ENCODE peak calls at places on chromosomes 1 and 21, in four cellular contexts. R is GM23338, F is HepG2, A is K562. U is an unnamed sample.
A peak's percentile ranks its signal among the peaks of the same experiment; 100 is the strongest.

GRCh38 chr1:47477595-47478080 is 39.8 kb downstream of the FOXD2 start:
- DNase-seq in R (no peak), F (peak; percentile 67), A (no peak), U (peak; percentile 69)

GRCh38 chr1:220528049-220528678 is at the start of gene MARK1:
- DNase-seq in R (peak; percentile 79), F (no peak), A (no peak), U (peak; percentile 31)

GRCh38 chr1:171142081-171142450 is 43.0 kb upstream of the FMO2 start:
- DNase-seq in R (no peak), F (peak; percentile 7), A (no peak), U (no peak)

GRCh38 chr1:206866062-206866461 is 639 bp downstream of the IL20 start:
- DNase-seq in R (no peak), F (no peak), A (no peak), U (no peak)

GRCh38 chr1:183461350-183461749 is 10.9 kb upstream of the SMG7 start:
- DNase-seq in R (peak; percentile 93), F (no peak), A (no peak), U (peak; percentile 23)

GRCh38 chr1:183227963-183228649 is 42.0 kb downstream of the LAMC2 start:
- DNase-seq in R (peak; percentile 89), F (peak; percentile 30), A (peak; percentile 51), U (peak; percentile 71)

GRCh38 chr1:92486251-92487077 is at the start of gene GFI1:
- DNase-seq in R (peak; percentile 76), F (peak; percentile 49), A (no peak), U (no peak)

GRCh38 chr1:200780545-200781444 is 42.1 kb downstream of the CAMSAP2 start:
- DNase-seq in R (peak; percentile 31), F (no peak), A (no peak), U (no peak)

GRCh38 chr1:241482761-241483250 is 36.7 kb downstream of the FH start:
- DNase-seq in R (no peak), F (no peak), A (no peak), U (peak; percentile 31)

GRCh38 chr21:45750924-45751323 is 107.4 kb downstream of the PCBP3 start:
- DNase-seq in R (no peak), F (no peak), A (no peak), U (no peak)

GRCh38 chr21:37405629-37406028 is 39.1 kb downstream of the DYRK1A start:
- DNase-seq in R (no peak), F (no peak), A (no peak), U (no peak)

GRCh38 chr1:1599030-1599916 is 662 bp downstream of the FNDC10 start:
- DNase-seq in R (peak; percentile 78), F (no peak), A (peak; percentile 74), U (no peak)

GRCh38 chr1:55062801-55063561 is 23.6 kb downstream of the PCSK9 start:
- DNase-seq in R (no peak), F (no peak), A (no peak), U (no peak)

GRCh38 chr1:232334811-232335210 is 295.1 kb downstream of the SIPA1L2 start:
- DNase-seq in R (no peak), F (no peak), A (no peak), U (no peak)

GRCh38 chr1:212457740-212458338 is 25.1 kb downstream of the NENF start:
- DNase-seq in R (peak; percentile 93), F (peak; percentile 23), A (peak; percentile 71), U (peak; percentile 71)

GRCh38 chr1:96660051-96660450 is 61.5 kb upstream of the PTBP2 start:
- DNase-seq in R (no peak), F (no peak), A (no peak), U (no peak)

GRCh38 chr1:65022264-65022663 is 55.9 kb upstream of the JAK1 start:
- DNase-seq in R (no peak), F (no peak), A (no peak), U (no peak)

GRCh38 chr1:63968663-63969460 is 195.0 kb downstream of the ROR1 start:
- DNase-seq in R (no peak), F (no peak), A (no peak), U (no peak)

GRCh38 chr1:5990913-5991783 is 1.1 kb downstream of the NPHP4 start:
- DNase-seq in R (peak; percentile 72), F (no peak), A (peak; percentile 79), U (no peak)

GRCh38 chr1:204493145-204493881 is 1.3 kb downstream of the PIK3C2B start:
- DNase-seq in R (peak; percentile 52), F (peak; percentile 73), A (no peak), U (peak; percentile 47)

GRCh38 chr1:213564215-213564659 is 423.5 kb upstream of the PROX1 start:
- DNase-seq in R (peak; percentile 78), F (peak; percentile 79), A (peak; percentile 18), U (peak; percentile 14)

GRCh38 chr1:160219062-160219929 is 14.1 kb downstream of the PEA15 start:
- DNase-seq in R (peak; percentile 86), F (peak; percentile 45), A (no peak), U (peak; percentile 70)

GRCh38 chr1:93670141-93670540 is 11.5 kb downstream of the BCAR3 start:
- DNase-seq in R (no peak), F (no peak), A (no peak), U (peak; percentile 47)

GRCh38 chr1:242081446-242081845 is 82.5 kb upstream of the MAP1LC3C start:
- DNase-seq in R (no peak), F (no peak), A (no peak), U (no peak)

GRCh38 chr1:159091547-159092397 is 15.2 kb upstream of the AIM2 start:
- DNase-seq in R (no peak), F (no peak), A (no peak), U (no peak)

GRCh38 chr1:220692436-220693228 is 2.5 kb downstream of the C1orf115 start:
- DNase-seq in R (no peak), F (no peak), A (no peak), U (no peak)

GRCh38 chr1:47450606-47451005 is 12.8 kb downstream of the FOXD2 start:
- DNase-seq in R (no peak), F (no peak), A (no peak), U (no peak)

GRCh38 chr21:33825898-33826297 is 89.7 kb downstream of the ATP5PO start:
- DNase-seq in R (no peak), F (no peak), A (no peak), U (no peak)

GRCh38 chr1:88973520-88974137 is 18.8 kb downstream of the KYAT3 start:
- DNase-seq in R (peak; percentile 69), F (peak; percentile 38), A (no peak), U (peak; percentile 25)

GRCh38 chr1:228171221-228171891 is 5.8 kb downstream of the IBA57 start:
- DNase-seq in R (no peak), F (no peak), A (no peak), U (no peak)

GRCh38 chr1:206503591-206504362 is 3.6 kb upstream of the RASSF5 start:
- DNase-seq in R (no peak), F (peak; percentile 15), A (peak; percentile 80), U (no peak)

GRCh38 chr1:182270731-182271130 is 120.9 kb downstream of the GLUL start:
- DNase-seq in R (no peak), F (no peak), A (no peak), U (no peak)

DNA sequence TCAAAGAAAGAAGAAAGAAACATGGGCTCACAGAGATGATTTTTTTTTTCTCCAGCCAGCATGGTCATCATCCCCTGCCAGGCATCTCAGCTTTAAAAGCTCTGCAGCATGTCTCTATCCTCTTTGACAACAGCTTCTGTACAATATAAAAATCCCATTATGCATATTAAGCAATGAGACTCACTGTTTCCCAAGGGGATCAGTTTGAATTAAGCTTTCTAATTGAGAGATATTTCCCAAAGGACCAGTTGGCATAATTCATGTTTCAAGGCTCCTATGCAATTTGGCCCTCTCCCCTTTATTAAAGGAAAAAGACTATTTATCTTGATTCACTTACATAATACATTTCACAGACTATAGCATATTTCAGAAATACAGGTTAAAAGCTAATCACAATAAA is 220.2 kb downstream of the GRIK1 start:
- DNase-seq in R (no peak), F (no peak), A (no peak), U (no peak)
- TF ChIP-seq JUNB in R (no peak), F (no peak), A (no peak), U (no peak)

GRCh38 chr1:175192111-175192629 is 406 bp downstream of the KIAA0040 start:
- DNase-seq in R (peak; percentile 63), F (no peak), A (peak; percentile 56), U (no peak)
- TF ChIP-seq JUNB in R (no peak), F (no peak), A (no peak), U (no peak)

DNA sequence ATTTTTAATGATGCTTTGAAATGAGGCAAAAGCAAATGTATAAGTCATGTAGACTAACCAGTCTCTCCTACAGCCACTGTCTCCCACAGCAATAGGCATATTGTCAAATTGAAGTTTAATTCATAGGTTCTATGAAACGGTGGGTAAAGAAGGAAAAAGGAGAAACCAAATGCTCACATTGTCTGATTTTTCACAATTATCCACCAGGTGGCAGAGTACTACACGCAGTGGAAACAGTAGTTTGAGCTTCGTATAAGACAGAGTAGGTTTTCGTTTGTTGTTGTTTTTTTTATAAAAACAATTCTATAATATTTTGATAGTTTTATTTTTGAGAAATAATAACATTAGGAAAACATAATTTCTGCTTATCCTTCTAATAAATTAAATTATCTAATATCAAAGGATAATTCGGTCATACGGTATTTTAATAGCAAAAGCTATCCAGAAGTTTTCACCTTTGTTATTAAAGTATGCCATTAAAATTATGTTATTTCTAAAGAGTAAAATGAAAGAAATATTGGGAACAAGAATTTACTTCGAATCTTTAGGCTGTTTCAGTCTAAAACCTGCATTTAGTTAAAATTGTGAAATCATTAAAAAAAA is 39.1 kb downstream of the TYW3 start:
- DNase-seq in R (peak; percentile 74), F (peak; percentile 51), A (peak; percentile 25), U (peak; percentile 1)
- TF ChIP-seq JUNB in R (no peak), F (no peak), A (no peak), U (no peak)

DNA sequence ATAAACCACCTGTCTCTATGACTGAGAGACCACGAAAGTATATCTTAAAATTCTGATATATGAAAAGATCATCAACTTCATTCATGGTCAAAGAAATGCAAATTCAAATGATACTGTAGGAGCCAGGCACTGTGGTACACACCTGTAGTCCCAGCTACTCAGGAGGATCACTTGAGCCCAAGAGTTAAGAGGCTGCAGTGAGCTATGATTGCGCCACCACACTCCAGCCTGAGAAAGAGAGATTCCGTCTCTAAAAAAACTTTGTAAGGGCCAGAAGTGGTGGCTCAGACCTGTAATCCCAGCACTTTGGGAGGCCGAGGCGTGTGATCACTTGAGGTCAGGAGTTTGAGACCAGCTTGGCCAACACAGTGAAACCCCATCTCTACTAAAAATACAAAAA is 17.0 kb downstream of the RERE start:
- DNase-seq in R (no peak), F (no peak), A (no peak), U (no peak)
- TF ChIP-seq JUNB in R (no peak), F (no peak), A (no peak), U (no peak)

GRCh38 chr21:38815060-38815405 is 9.3 kb downstream of the ETS2 start:
- DNase-seq in R (no peak), F (no peak), A (no peak), U (no peak)
- TF ChIP-seq JUNB in R (no peak), F (no peak), A (no peak), U (no peak)